ENCODE peak calls at places on chromosomes 1 and 21, in seven cellular contexts. W is thyroid gland, L is A549, G is heart left ventricle, F is ovary, S is IMR-90, A is stomach. X is an unnamed sample.

GRCh38 chr1:200409203-200409760 is 554 bp downstream of the ZNF281 start:
- DNase-seq in F (peak), A (peak), S (peak), L (no peak), G (peak), W (peak), X (peak)

GRCh38 chr1:228930479-228930957 is 195.2 kb downstream of the RHOU start:
- DNase-seq in F (no peak), S (no peak), L (no peak), A (peak), W (no peak), G (no peak), X (peak)

GRCh38 chr1:12163210-12163609 is 3.6 kb upstream of the TNFRSF1B start:
- DNase-seq in G (no peak), F (no peak), S (no peak), L (no peak), W (no peak), A (no peak), X (no peak)

GRCh38 chr1:54218883-54219687 is 19.1 kb downstream of the MRPL37 start:
- DNase-seq in S (peak), G (no peak), F (no peak), W (peak), A (peak), L (no peak), X (no peak)

GRCh38 chr1:213381572-213382084 is 330.6 kb downstream of the RPS6KC1 start:
- DNase-seq in F (no peak), L (no peak), G (peak), A (peak), S (peak), W (peak), X (no peak)

GRCh38 chr1:230010618-230011332 is 56.3 kb upstream of the GALNT2 start:
- DNase-seq in G (no peak), A (no peak), S (no peak), L (no peak), F (no peak), W (no peak), X (no peak)

GRCh38 chr1:25858494-25858893 is 763 bp downstream of the AUNIP start:
- DNase-seq in W (no peak), A (no peak), S (no peak), G (no peak), L (no peak), F (no peak), X (no peak)

GRCh38 chr1:168972225-168972624 is 134.3 kb upstream of the ATP1B1 start:
- DNase-seq in S (no peak), A (no peak), W (no peak), G (no peak), F (no peak), L (no peak), X (no peak)

GRCh38 chr1:64967381-64967780 is 1.0 kb upstream of the JAK1 start:
- DNase-seq in A (no peak), W (peak), G (no peak), L (no peak), S (no peak), F (no peak), X (no peak)

GRCh38 chr1:94121411-94121821 is 468 bp upstream of the ABCA4 start:
- DNase-seq in L (no peak), F (no peak), G (no peak), W (no peak), A (no peak), S (no peak), X (no peak)

GRCh38 chr1:21255284-21255942 is 34.9 kb downstream of the ECE1 start:
- DNase-seq in G (peak), F (peak), W (peak), A (peak), L (peak), S (peak), X (peak)

GRCh38 chr1:40040511-40041465 is at the start of gene CAP1:
- DNase-seq in L (peak), A (peak), S (peak), W (peak), F (peak), G (peak), X (peak)

GRCh38 chr1:40038693-40039092 is 1.8 kb upstream of the CAP1 start:
- DNase-seq in F (no peak), A (no peak), L (no peak), S (no peak), G (no peak), W (no peak), X (no peak)

GRCh38 chr1:40041466-40041838 is 923 bp downstream of the CAP1 start:
- DNase-seq in W (no peak), A (no peak), G (no peak), S (no peak), F (no peak), L (no peak), X (no peak)

GRCh38 chr1:40039757-40040510 is 595 bp upstream of the CAP1 start:
- DNase-seq in A (peak), S (peak), L (peak), F (peak), G (peak), W (peak), X (peak)

GRCh38 chr1:40039245-40039756 is 1.2 kb upstream of the CAP1 start:
- DNase-seq in F (no peak), G (no peak), S (peak), W (peak), A (no peak), L (peak), X (no peak)
- TF ChIP-seq CTCF in F (no peak), G (no peak), S (no peak), W (no peak), A (no peak), L (peak), X (no peak)

GRCh38 chr21:44958471-44959191 is 18.8 kb downstream of the SLX9 start:
- DNase-seq in G (peak), W (peak), L (no peak), A (peak), F (peak), S (peak), X (peak)
- H3K4me3 ChIP-seq in G (peak), W (no peak), L (no peak), A (no peak), F (no peak), S (no peak), X (no peak)

DNA sequence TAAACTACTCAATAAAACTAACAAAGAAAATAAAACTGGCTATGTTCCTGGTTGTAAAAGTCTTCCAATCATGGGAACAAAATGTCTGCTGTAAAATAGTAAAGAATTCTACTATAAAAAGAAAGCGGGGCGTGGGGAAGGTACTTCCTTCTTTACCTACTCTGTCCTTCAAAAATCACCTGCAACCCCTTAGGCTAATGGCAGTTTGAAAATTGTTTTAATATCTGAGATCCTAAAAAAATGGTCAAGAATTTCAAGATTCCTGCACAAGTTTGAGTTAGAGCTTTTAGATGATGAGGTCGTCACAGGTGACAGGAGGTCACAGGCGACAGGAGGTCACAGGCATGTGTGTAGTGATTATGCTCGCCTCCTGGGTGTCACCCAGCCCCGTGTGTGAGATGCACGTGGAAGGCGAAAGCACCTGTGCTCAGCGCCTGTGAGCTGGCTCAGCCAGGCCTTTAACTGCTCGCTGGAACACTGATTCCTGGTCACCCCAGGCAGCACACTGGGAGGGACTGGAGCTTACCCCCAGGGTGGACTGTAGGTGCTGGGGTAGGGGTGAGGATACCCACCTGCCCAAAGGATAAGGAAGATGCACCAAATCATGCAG is 18.6 kb upstream of the TMPRSS2 start:
- DNase-seq in A (peak), G (no peak), S (no peak), W (no peak), L (no peak), F (no peak), X (peak)
- TF ChIP-seq POLR2A in A (no peak), G (no peak), S (no peak), W (no peak), L (no peak), F (no peak), X (no peak)

DNA sequence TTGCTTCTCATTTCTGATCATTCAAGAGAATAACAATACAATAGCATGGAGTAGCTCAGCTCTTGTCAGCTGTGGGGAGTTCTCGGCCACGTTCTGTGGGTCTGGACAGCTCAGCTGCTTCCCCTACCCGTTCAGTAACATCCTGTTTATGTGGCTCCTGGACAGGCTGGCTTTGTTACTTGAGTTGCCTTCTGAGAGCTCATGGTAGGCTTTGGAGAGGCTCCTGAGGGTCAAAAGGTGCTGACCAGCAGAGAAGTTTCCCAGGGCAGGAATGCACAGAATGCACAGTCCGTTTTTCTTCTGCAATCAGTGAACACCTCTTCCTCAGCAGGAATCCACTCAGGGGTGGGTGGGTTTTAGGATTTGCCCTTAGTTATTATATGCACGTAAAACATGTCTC is 36.0 kb downstream of the KAZN start:
- DNase-seq in A (no peak), S (no peak), L (no peak), W (no peak), G (no peak), F (no peak), X (peak)
- TF ChIP-seq CTCF in A (no peak), S (no peak), L (no peak), W (no peak), G (no peak), F (no peak), X (no peak)

GRCh38 chr1:179589524-179589923 is 2.1 kb upstream of the TDRD5 start:
- DNase-seq in S (no peak), F (no peak), W (no peak), L (no peak), A (no peak), G (no peak), X (no peak)

GRCh38 chr1:179591592-179592580 is at the start of gene TDRD5:
- DNase-seq in W (peak), S (no peak), L (peak), F (no peak), G (no peak), A (peak), X (no peak)

GRCh38 chr1:179588425-179589024 is 3.1 kb upstream of the TDRD5 start:
- DNase-seq in G (no peak), W (no peak), S (no peak), A (no peak), F (no peak), L (no peak), X (no peak)

GRCh38 chr1:179590671-179591070 is 961 bp upstream of the TDRD5 start:
- DNase-seq in A (no peak), S (no peak), G (no peak), W (no peak), L (no peak), F (no peak), X (no peak)

DNA sequence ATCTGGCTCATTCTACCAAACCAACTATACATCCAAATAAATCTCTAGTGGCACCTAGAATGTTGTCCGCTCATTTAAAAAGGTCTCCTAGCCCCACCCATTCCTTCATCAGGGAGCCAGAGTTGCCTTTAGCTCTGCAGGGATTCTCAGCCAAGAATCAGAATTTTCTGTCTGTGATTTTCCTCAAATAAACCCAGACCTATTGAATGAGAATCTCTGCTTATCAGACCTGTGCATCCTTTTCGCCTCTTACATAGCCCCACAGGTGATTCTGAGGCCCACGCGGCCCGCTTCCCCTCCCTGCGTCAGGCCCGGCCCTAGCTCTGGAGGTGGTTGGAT is 410 bp upstream of the TDRD5 start:
- DNase-seq in W (no peak), G (no peak), F (no peak), A (no peak), L (no peak), S (no peak), X (no peak)
- H3K4me3 ChIP-seq in W (no peak), G (no peak), F (no peak), A (peak), L (peak), S (no peak), X (no peak)

DNA sequence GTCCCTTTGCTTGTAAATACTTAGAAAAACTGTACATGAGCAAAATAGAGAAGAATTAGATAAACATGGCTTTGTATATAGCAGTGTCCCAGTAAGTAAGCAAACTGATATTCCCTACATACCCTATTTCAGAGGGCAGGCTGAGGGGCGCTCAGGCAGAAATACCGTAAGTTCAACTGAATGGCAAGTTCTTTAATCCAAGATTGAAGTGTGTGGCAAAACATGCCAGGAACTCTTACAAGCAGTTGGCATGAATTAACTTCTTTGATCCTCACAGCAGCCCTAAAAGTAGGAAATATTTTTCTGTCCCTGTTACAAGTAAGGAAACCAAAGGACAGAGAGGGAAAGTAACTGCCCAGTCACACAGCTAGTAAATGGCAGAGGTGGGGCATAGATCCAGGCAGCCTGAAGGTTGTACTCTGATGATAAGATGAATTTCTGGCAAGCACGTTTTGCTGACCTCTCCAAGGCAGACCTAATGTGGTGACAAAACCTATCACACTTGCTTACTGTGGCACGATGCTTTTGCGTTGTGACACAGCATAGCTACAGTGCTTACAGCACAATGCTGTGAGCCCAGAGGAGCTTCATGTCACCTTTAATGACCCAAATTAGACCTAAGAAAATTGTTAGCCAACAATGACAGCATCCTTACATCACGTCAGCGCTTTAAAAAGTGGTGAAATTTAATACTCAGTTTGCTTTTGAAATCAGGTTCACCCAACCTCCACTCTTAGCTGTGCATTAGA is 35.0 kb upstream of the THEM4 start:
- DNase-seq in A (no peak), W (no peak), L (peak), S (no peak), F (no peak), G (peak), X (no peak)
- TF ChIP-seq POLR2A in A (no peak), W (no peak), L (no peak), S (no peak), F (no peak), G (no peak), X (no peak)

X was measured in lower leg skin.